ENCODE peak calls at places on chromosomes 13 and 19, in ten cellular contexts. Y is heart right ventricle; V is foreskin keratinocyte; G is RWPE2; D is HCT116; K is Right ventricle myocardium superior; U is left lung; W is lower lobe of right lung; I is K562; X is CD4-positive, alpha-beta T cell. P is an unnamed sample.

GRCh38 chr13:29260684-29261083 is 334.8 kb downstream of the SLC7A1 start:
- ATAC-seq in Y (peak), V (no peak), G (no peak), D (no peak), K (peak), U (no peak), W (no peak), I (no peak), X (no peak), P (no peak)

GRCh38 chr13:112995395-112996091 is 26.5 kb downstream of the MCF2L start:
- ATAC-seq in Y (no peak), V (peak), G (peak), D (peak), K (no peak), U (no peak), W (no peak), I (no peak), X (no peak), P (no peak)

GRCh38 chr19:16714702-16715294 is 4.8 kb upstream of the NWD1 start:
- ATAC-seq in Y (no peak), V (peak), G (no peak), D (peak), K (no peak), U (peak), W (peak), I (peak), X (no peak), P (peak)

GRCh38 chr13:85381082-85381481 is 418.1 kb downstream of the SLITRK6 start:
- ATAC-seq in Y (no peak), V (no peak), G (no peak), D (no peak), K (no peak), U (no peak), W (no peak), I (no peak), X (no peak), P (no peak)

GRCh38 chr19:947707-948533 is 22.1 kb downstream of the ARID3A start:
- ATAC-seq in Y (peak), V (no peak), G (no peak), D (no peak), K (peak), U (peak), W (peak), I (no peak), X (no peak), P (no peak)

GRCh38 chr19:11203194-11204075 is 6.1 kb upstream of the KANK2 start:
- ATAC-seq in Y (peak), V (peak), G (peak), D (peak), K (peak), U (peak), W (peak), I (peak), X (no peak), P (peak)

GRCh38 chr13:73825143-73825542 is 309.1 kb downstream of the KLF12 start:
- ATAC-seq in Y (no peak), V (no peak), G (no peak), D (no peak), K (no peak), U (no peak), W (no peak), I (no peak), X (peak), P (no peak)

GRCh38 chr19:38917921-38918491 is 6.0 kb upstream of the CCER2 start:
- ATAC-seq in Y (no peak), V (peak), G (peak), D (peak), K (no peak), U (no peak), W (no peak), I (peak), X (no peak), P (peak)

GRCh38 chr19:34692541-34692940 is 15.1 kb downstream of the ZNF302 start:
- ATAC-seq in Y (no peak), V (no peak), G (no peak), D (no peak), K (no peak), U (no peak), W (no peak), I (no peak), X (no peak), P (no peak)

GRCh38 chr13:80979035-80979641 is 638.2 kb upstream of the SPRY2 start:
- ATAC-seq in Y (no peak), V (peak), G (peak), D (peak), K (peak), U (peak), W (peak), I (peak), X (no peak), P (peak)

GRCh38 chr19:738509-739128 is 12.3 kb upstream of the MISP start:
- ATAC-seq in Y (no peak), V (no peak), G (no peak), D (no peak), K (no peak), U (no peak), W (no peak), I (no peak), X (no peak), P (no peak)

GRCh38 chr13:32254916-32255743 is 60.0 kb downstream of the ZAR1L start:
- ATAC-seq in Y (peak), V (peak), G (peak), D (no peak), K (peak), U (peak), W (peak), I (no peak), X (no peak), P (no peak)

GRCh38 chr19:4389511-4390016 is 10.8 kb downstream of the SH3GL1 start:
- ATAC-seq in Y (peak), V (no peak), G (no peak), D (no peak), K (no peak), U (no peak), W (no peak), I (no peak), X (no peak), P (no peak)

GRCh38 chr19:51156710-51157109 is 14.6 kb downstream of the SIGLEC7 start:
- ATAC-seq in Y (no peak), V (no peak), G (no peak), D (no peak), K (no peak), U (no peak), W (peak), I (no peak), X (no peak), P (no peak)

GRCh38 chr13:26300140-26300539 is 46.2 kb downstream of the CDK8 start:
- ATAC-seq in Y (no peak), V (peak), G (peak), D (peak), K (no peak), U (peak), W (no peak), I (no peak), X (no peak), P (peak)

GRCh38 chr13:99956473-99957349 is 14.9 kb downstream of the ZIC5 start:
- ATAC-seq in Y (peak), V (peak), G (peak), D (no peak), K (no peak), U (peak), W (peak), I (no peak), X (peak), P (peak)

GRCh38 chr19:10984166-10984735 is 23.4 kb downstream of the SMARCA4 start:
- ATAC-seq in Y (peak), V (peak), G (no peak), D (peak), K (no peak), U (no peak), W (no peak), I (no peak), X (no peak), P (no peak)

P was measured in SK-N-SH treated with all-trans-retinoic acid at 6 μM for 48 hours.